ENCODE peak calls at places on chromosomes 5 and 9, in six cellular contexts. R is tibial artery, I is aorta, B is psoas muscle, W is GM23248, U is brain microvascular endothelial cell. G is an unnamed sample.

GRCh38 chr9:2016411-2017208 is 1.5 kb downstream of the SMARCA2 start:
- DNase-seq in I (peak; percentile 90), B (peak; percentile 83), R (peak; percentile 87), U (peak; percentile 34), W (peak; percentile 85), G (peak; percentile 75)

GRCh38 chr9:137702615-137703379 is 84.0 kb downstream of the EHMT1 start:
- DNase-seq in B (no peak), R (no peak), W (no peak), U (no peak), I (no peak), G (no peak)

GRCh38 chr9:131598121-131598520 is 52.8 kb downstream of the PRRT1B start:
- DNase-seq in W (no peak), B (peak; percentile 36), U (no peak), R (peak; percentile 54), I (peak; percentile 91), G (no peak)

GRCh38 chr9:129737479-129738269 is 15.2 kb downstream of the PTGES start:
- DNase-seq in W (peak; percentile 89), B (peak; percentile 85), R (peak; percentile 79), U (peak; percentile 44), I (peak; percentile 91), G (peak; percentile 85)

GRCh38 chr5:172559004-172559932 is 81.8 kb upstream of the NEURL1B start:
- DNase-seq in U (peak; percentile 95), I (no peak), B (peak; percentile 48), W (peak; percentile 90), R (peak; percentile 38), G (peak; percentile 86)

GRCh38 chr5:150661821-150662596 is 958 bp downstream of the MYOZ3 start:
- DNase-seq in W (no peak), R (no peak), U (no peak), I (peak; percentile 15), B (no peak), G (no peak)

GRCh38 chr5:90528704-90529233 is 615 bp downstream of the LYSMD3 start:
- DNase-seq in U (no peak), B (no peak), R (no peak), W (peak; percentile 61), I (no peak), G (peak; percentile 15)

GRCh38 chr9:127826253-127826913 is 23.7 kb downstream of the FPGS start:
- DNase-seq in I (no peak), W (no peak), U (no peak), R (no peak), B (no peak), G (no peak)

GRCh38 chr5:87069974-87070608 is 197.6 kb upstream of the RASA1 start:
- DNase-seq in R (peak; percentile 34), B (no peak), W (peak; percentile 79), U (peak; percentile 64), I (peak; percentile 55), G (no peak)

GRCh38 chr5:119743927-119744326 is 114.6 kb downstream of the FAM170A start:
- DNase-seq in R (no peak), B (no peak), U (peak; percentile 53), I (no peak), W (peak; percentile 21), G (no peak)

GRCh38 chr5:51996356-51996861 is 613.2 kb downstream of the ISL1 start:
- DNase-seq in U (no peak), R (no peak), B (no peak), W (no peak), I (no peak), G (no peak)

GRCh38 chr5:124748687-124749594 is 2.5 kb upstream of the ZNF608 start:
- DNase-seq in W (peak; percentile 80), R (peak; percentile 65), U (peak; percentile 93), I (peak; percentile 55), B (peak; percentile 47), G (peak; percentile 84)

GRCh38 chr9:115036691-115037090 is 81.3 kb downstream of the TNC start:
- DNase-seq in U (no peak), W (no peak), R (no peak), B (no peak), I (no peak), G (no peak)

GRCh38 chr5:40879163-40879942 is 29.9 kb upstream of the C7 start:
- DNase-seq in I (no peak), W (peak; percentile 59), U (no peak), R (no peak), B (no peak), G (no peak)

GRCh38 chr9:93115486-93115885 is 18.6 kb downstream of the NINJ1 start:
- DNase-seq in I (peak; percentile 14), U (no peak), R (no peak), B (peak; percentile 2), W (no peak), G (peak; percentile 4)

GRCh38 chr9:7813030-7813429 is 13.5 kb upstream of the DMAC1 start:
- DNase-seq in R (no peak), W (no peak), B (no peak), I (no peak), U (no peak), G (no peak)

DNA sequence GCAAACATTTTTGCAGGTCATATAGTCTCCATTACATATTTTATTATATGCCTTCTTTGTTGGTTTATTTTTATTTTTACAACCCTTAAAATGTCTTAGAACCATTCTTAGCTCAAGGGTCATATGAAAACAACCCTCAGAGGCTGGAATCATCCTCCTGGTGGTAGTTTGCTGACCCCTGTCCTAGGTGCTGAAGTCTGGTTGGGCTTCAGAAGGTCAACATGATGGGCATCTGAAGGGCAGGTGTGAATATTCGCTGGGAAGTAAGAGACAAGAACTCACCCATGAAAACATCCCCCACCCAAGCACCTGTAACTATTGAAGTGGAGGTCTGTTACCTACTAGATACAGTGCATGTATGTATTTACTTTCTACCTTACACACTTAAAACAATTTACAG is 75.4 kb downstream of the OSMR start:
- DNase-seq in R (no peak), I (no peak), B (no peak), U (no peak), W (peak; percentile 30), G (no peak)
- H3K36me3 ChIP-seq in R (peaks cover 46% of the 10 kb centered on the region), I (peaks cover 2% of the 10 kb centered on the region), B (peaks cover 12% of the 10 kb centered on the region), U (peaks cover 10% of the 10 kb centered on the region), W (peaks cover 54% of the 10 kb centered on the region), G (no peaks in the 10 kb centered on the region)

GRCh38 chr5:57482671-57483106 is at the start of gene ACTBL2:
- DNase-seq in I (no peak), B (no peak), U (peak; percentile 79), W (peak; percentile 79), R (no peak), G (no peak)

GRCh38 chr5:57476743-57477142 is 5.9 kb downstream of the ACTBL2 start:
- DNase-seq in I (no peak), W (no peak), U (no peak), R (no peak), B (no peak), G (no peak)

DNA sequence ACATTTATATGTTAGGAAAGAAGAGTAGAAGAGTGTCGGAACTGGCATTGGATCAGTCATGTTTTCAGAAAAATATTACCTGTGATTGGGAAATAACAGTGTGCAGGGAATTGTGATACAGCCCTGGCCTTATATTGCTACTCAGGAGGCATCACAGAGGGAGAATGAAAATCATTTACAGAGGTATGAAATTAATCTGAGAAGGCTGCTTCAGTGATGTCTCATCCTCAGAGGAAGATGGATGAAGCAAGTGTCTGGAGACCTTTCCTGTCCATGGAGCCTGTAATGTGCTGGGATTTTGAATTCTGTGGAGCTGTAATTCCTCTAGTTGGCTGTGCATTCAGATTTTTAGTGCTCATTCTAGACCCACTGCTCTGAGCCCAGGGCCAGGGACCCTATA is 3.8 kb downstream of the ACTBL2 start:
- DNase-seq in I (no peak), W (peak; percentile 36), U (no peak), B (no peak), R (no peak), G (no peak)
- H3K36me3 ChIP-seq in I (no peaks in the 10 kb centered on the region), W (no peaks in the 10 kb centered on the region), U (no peaks in the 10 kb centered on the region), B (no peaks in the 10 kb centered on the region), R (no peaks in the 10 kb centered on the region), G (no peaks in the 10 kb centered on the region)

DNA sequence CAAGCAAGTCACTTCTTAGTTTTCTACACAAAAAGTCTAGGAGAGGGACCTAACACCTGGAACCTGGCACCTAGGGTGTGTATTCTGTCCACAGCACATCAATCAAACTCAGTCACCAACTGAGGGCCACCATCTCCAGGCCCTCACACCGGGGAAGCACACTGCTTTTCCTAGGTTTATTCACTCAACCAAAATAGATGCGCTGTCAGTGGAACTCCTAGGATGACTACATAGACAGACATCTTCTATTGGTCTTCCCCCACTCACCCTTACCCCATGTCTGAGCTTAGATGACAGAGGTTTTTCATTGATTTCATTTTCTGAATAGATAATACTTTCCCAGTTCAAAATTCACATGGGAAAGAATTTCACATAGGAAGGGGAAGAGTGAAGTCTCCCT is 59.2 kb downstream of the RNF130 start:
- DNase-seq in I (no peak), R (no peak), W (no peak), U (no peak), B (no peak), G (no peak)
- H3K36me3 ChIP-seq in I (peaks cover 6% of the 10 kb centered on the region), R (peaks cover 24% of the 10 kb centered on the region), W (no peaks in the 10 kb centered on the region), U (no peaks in the 10 kb centered on the region), B (no peaks in the 10 kb centered on the region), G (no peaks in the 10 kb centered on the region)

DNA sequence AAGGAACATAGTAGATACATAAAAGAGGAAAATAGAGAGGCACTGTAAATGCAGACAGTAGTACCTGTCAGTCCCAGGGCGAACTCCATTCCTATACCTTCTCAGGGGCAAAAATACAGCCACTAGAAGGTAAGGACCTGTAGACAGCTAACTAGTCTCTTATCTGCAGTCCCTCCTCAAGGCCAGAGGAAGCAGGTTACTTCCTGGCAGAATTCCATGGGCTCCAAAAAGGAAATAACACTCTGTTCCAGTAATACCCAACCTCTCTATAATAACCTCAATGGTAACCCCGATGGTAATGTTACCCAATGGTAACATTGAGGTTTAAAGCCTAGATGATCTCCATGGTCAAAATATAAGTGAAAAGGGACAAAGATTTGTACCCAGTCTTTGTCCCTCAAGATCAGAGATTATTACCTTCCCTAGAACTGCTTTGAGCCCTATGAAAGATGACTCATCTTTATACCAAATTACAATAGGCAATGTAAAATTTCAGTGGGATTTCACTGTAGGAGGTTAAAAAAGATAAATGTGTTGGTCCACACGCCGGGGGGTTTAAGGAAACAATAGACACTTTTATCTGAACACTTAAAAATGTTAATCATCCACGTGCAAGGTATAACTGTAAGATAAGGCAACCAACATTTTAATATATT is 113.0 kb downstream of the DENND1A start:
- DNase-seq in U (no peak), B (no peak), W (no peak), I (no peak), R (no peak), G (no peak)
- H3K36me3 ChIP-seq in U (no peaks in the 10 kb centered on the region), B (no peaks in the 10 kb centered on the region), W (no peaks in the 10 kb centered on the region), I (no peaks in the 10 kb centered on the region), R (no peaks in the 10 kb centered on the region), G (no peaks in the 10 kb centered on the region)

G was measured in uterus.